ENCODE peak calls at places on chromosomes 1 and 21, in five cellular contexts. E, R, G, A and C are unnamed samples.

GRCh38 chr1:99685516-99686180 is 39.7 kb downstream of the PALMD start:
- DNase-seq in G (peak), E (no peak), R (no peak), A (peak), C (peak)

GRCh38 chr1:155913969-155914757 is 3.0 kb upstream of the RIT1 start:
- DNase-seq in R (no peak), A (no peak), G (no peak), E (no peak), C (no peak)

GRCh38 chr21:33543505-33544129 is 779 bp downstream of the SON start:
- DNase-seq in R (no peak), G (no peak), A (peak), E (no peak), C (no peak)

GRCh38 chr1:84163123-84164038 is 19.3 kb downstream of the PRKACB start:
- DNase-seq in R (no peak), G (no peak), E (no peak), A (no peak), C (no peak)

GRCh38 chr1:32684167-32684811 is 18.3 kb downstream of the SYNC start:
- DNase-seq in E (no peak), R (no peak), G (no peak), A (peak), C (no peak)

GRCh38 chr1:83910461-83910860 is 88.5 kb downstream of the TTLL7 start:
- DNase-seq in R (no peak), E (no peak), G (no peak), A (no peak), C (no peak)

GRCh38 chr1:247760456-247760855 is at the start of gene OR1C1:
- DNase-seq in G (no peak), R (no peak), E (no peak), A (no peak), C (no peak)

GRCh38 chr21:16420086-16420724 is 690.4 kb downstream of the USP25 start:
- DNase-seq in R (no peak), A (peak), E (no peak), G (peak), C (no peak)

GRCh38 chr1:50156241-50157010 is 47.7 kb downstream of the ELAVL4 start:
- DNase-seq in R (no peak), G (no peak), A (no peak), E (no peak), C (no peak)

GRCh38 chr1:220691039-220691684 is 999 bp downstream of the C1orf115 start:
- DNase-seq in A (no peak), E (no peak), G (peak), R (no peak), C (no peak)

GRCh38 chr1:44401256-44402228 is 3.5 kb upstream of the RNF220 start:
- DNase-seq in E (no peak), G (no peak), R (no peak), A (no peak), C (no peak)

GRCh38 chr1:78351551-78352216 is 139.1 kb upstream of the PTGFR start:
- DNase-seq in G (no peak), E (no peak), A (no peak), R (no peak), C (no peak)

GRCh38 chr21:41675574-41675973 is 91.3 kb downstream of the RIPK4 start:
- DNase-seq in G (no peak), E (no peak), A (no peak), R (no peak), C (no peak)

GRCh38 chr1:40898434-40898900 is 36.3 kb upstream of the CITED4 start:
- DNase-seq in G (no peak), R (no peak), E (no peak), A (no peak), C (no peak)

GRCh38 chr1:40392206-40392605 is 18.7 kb downstream of the SMAP2 start:
- DNase-seq in R (no peak), E (no peak), A (no peak), G (no peak), C (no peak)

GRCh38 chr1:7587726-7588456 is 183.2 kb upstream of the VAMP3 start:
- DNase-seq in A (no peak), R (no peak), G (no peak), E (no peak), C (no peak)

GRCh38 chr21:14995695-14996490 is 68.9 kb downstream of the NRIP1 start:
- DNase-seq in R (no peak), A (peak), G (no peak), E (no peak), C (no peak)

GRCh38 chr1:17875171-17875881 is 120.2 kb downstream of the ACTL8 start:
- DNase-seq in G (no peak), A (no peak), E (no peak), R (no peak), C (no peak)

GRCh38 chr1:227351443-227351842 is 33.2 kb upstream of the CDC42BPA start:
- DNase-seq in E (no peak), R (no peak), G (no peak), A (no peak), C (no peak)

GRCh38 chr1:55369474-55369873 is 154.3 kb upstream of the USP24 start:
- DNase-seq in E (no peak), A (no peak), R (no peak), G (no peak), C (no peak)

GRCh38 chr1:88149686-88150085 is 534.4 kb upstream of the PKN2 start:
- DNase-seq in R (no peak), E (no peak), G (no peak), A (no peak), C (no peak)

GRCh38 chr1:107480548-107480947 is 339.7 kb downstream of the NTNG1 start:
- DNase-seq in E (no peak), G (peak), R (no peak), A (no peak), C (no peak)

GRCh38 chr1:218463194-218464156 is 118.3 kb downstream of the TGFB2 start:
- DNase-seq in G (no peak), E (no peak), R (no peak), A (peak), C (no peak)

GRCh38 chr1:219518168-219518905 is 94.6 kb downstream of the ZC3H11B start:
- DNase-seq in R (no peak), G (no peak), A (no peak), E (no peak), C (no peak)

GRCh38 chr1:147264158-147264768 is 21.8 kb downstream of the CHD1L start:
- DNase-seq in A (no peak), G (no peak), R (no peak), E (no peak), C (no peak)

GRCh38 chr1:110012100-110012499 is 22.3 kb upstream of the STRIP1 start:
- DNase-seq in E (no peak), A (no peak), G (no peak), R (no peak), C (no peak)

GRCh38 chr1:114131526-114132220 is 22.0 kb downstream of the SYT6 start:
- DNase-seq in G (no peak), R (no peak), A (no peak), E (no peak), C (no peak)

GRCh38 chr1:12220890-12221289 is 8.9 kb upstream of the VPS13D start:
- DNase-seq in R (no peak), E (no peak), G (no peak), A (no peak), C (no peak)

GRCh38 chr1:232263452-232263851 is 366.5 kb downstream of the SIPA1L2 start:
- DNase-seq in A (no peak), G (no peak), R (no peak), E (no peak), C (no peak)

GRCh38 chr1:44170281-44170823 is 28.9 kb upstream of the KLF18 start:
- DNase-seq in A (no peak), E (no peak), G (no peak), R (no peak), C (no peak)

GRCh38 chr1:180962178-180962577 is 49.5 kb downstream of the KIAA1614 start:
- DNase-seq in R (no peak), E (no peak), G (no peak), A (no peak), C (no peak)

GRCh38 chr1:52186449-52186848 is 44.6 kb downstream of the ZFYVE9 start:
- DNase-seq in A (no peak), G (no peak), R (no peak), E (no peak), C (no peak)